ENCODE peak calls at places on chromosomes 1 and 21, in eight cellular contexts. F is adrenal gland, P is right atrium auricular region, A is stomach, E is heart right ventricle, Q is K562, L is trophoblast cell, S is lower lobe of right lung. D is an unnamed sample.

GRCh38 chr1:58409826-58410225 is 136.7 kb downstream of the OMA1 start:
- DNase-seq in S (no peak), F (no peak), A (no peak), Q (no peak), P (no peak), L (no peak), E (no peak), D (no peak)

GRCh38 chr1:172533511-172534116 is 664 bp downstream of the SUCO start:
- DNase-seq in Q (peak; percentile 64), E (no peak), A (peak; percentile 30), F (peak; percentile 25), L (peak; percentile 35), S (peak; percentile 45), P (peak; percentile 64), D (peak; percentile 61)

GRCh38 chr1:29789221-29789909 is 553.0 kb downstream of the PTPRU start:
- DNase-seq in E (no peak), P (peak; percentile 32), F (no peak), S (no peak), A (no peak), L (no peak), Q (no peak), D (no peak)

GRCh38 chr1:179082308-179083030 is 599 bp downstream of the TOR3A start:
- DNase-seq in A (peak; percentile 40), P (peak; percentile 65), E (peak; percentile 39), Q (peak; percentile 82), L (peak; percentile 38), F (peak; percentile 32), S (no peak), D (peak; percentile 25)

GRCh38 chr1:54581621-54582035 is 33.6 kb downstream of the ACOT11 start:
- DNase-seq in E (peak; percentile 89), S (peak; percentile 94), P (peak; percentile 92), Q (no peak), A (peak; percentile 97), L (no peak), F (peak; percentile 99), D (no peak)

GRCh38 chr1:155081472-155082300 is 3.0 kb downstream of the EFNA3 start:
- DNase-seq in E (peak; percentile 23), F (no peak), L (no peak), Q (peak; percentile 34), P (no peak), A (no peak), S (no peak), D (no peak)

GRCh38 chr1:25695066-25695990 is 78.7 kb downstream of the MAN1C1 start:
- DNase-seq in L (peak; percentile 91), P (peak; percentile 94), S (peak; percentile 75), Q (peak; percentile 46), A (peak; percentile 35), F (peak; percentile 88), E (peak; percentile 75), D (no peak)

GRCh38 chr1:176033474-176033873 is 173.6 kb downstream of the COP1 start:
- DNase-seq in A (no peak), P (no peak), E (no peak), F (no peak), Q (no peak), S (no peak), L (peak; percentile 32), D (no peak)

GRCh38 chr1:201006450-201006849 is 17.1 kb downstream of the KIF21B start:
- DNase-seq in F (no peak), L (peak; percentile 58), P (no peak), E (no peak), S (no peak), Q (peak; percentile 57), A (no peak), D (no peak)

GRCh38 chr1:24364975-24365678 is 46.0 kb downstream of the GRHL3 start:
- DNase-seq in S (no peak), Q (peak; percentile 35), E (no peak), P (peak; percentile 60), A (no peak), L (peak; percentile 31), F (peak; percentile 33), D (no peak)

GRCh38 chr1:186605762-186606350 is 74.4 kb downstream of the PTGS2 start:
- DNase-seq in S (peak; percentile 48), Q (no peak), F (peak; percentile 9), P (no peak), L (peak; percentile 58), E (no peak), A (no peak), D (no peak)

DNA sequence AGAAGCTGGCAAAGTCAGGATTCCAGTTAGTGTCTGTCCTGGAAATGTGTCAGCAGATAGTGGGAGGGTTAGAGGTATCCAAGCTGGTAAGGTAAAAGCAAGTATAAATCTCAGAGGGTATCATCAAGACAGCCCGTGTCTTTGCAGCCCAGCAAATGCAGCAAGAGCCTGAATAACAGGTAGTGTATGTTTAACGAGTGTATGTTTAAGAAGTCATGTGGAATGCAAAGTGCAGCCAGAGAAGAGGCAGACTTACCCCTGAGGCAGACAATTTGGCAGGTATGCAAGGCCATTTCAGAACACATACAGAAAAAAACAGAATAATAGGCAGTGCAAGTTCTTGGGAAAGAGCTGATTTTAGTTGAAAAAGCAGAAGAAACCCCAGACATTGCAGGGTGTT is 411.0 kb upstream of the NEGR1 start:
- DNase-seq in Q (no peak), A (no peak), S (no peak), E (no peak), P (no peak), F (no peak), L (peak; percentile 24), D (no peak)
- H3K9me3 ChIP-seq in Q (no peaks in the 10 kb centered on the region), A (peaks cover 21% of the 10 kb centered on the region), S (no peaks in the 10 kb centered on the region), E (peaks cover 44% of the 10 kb centered on the region), P (peaks cover 23% of the 10 kb centered on the region), F (no peaks in the 10 kb centered on the region), L (peaks cover 6% of the 10 kb centered on the region), D (no peaks in the 10 kb centered on the region)

GRCh38 chr21:40215941-40216340 is 348.7 kb downstream of the PCP4 start:
- DNase-seq in F (no peak), A (no peak), P (no peak), S (no peak), Q (no peak), L (no peak), E (no peak), D (no peak)
- H3K9me3 ChIP-seq in F (no peaks in the 10 kb centered on the region), A (no peaks in the 10 kb centered on the region), P (no peaks in the 10 kb centered on the region), S (no peaks in the 10 kb centered on the region), Q (no peaks in the 10 kb centered on the region), L (no peaks in the 10 kb centered on the region), E (no peaks in the 10 kb centered on the region), D (no peaks in the 10 kb centered on the region)

GRCh38 chr1:2894381-2895041 is 93.0 kb upstream of the TTC34 start:
- DNase-seq in P (no peak), Q (no peak), F (no peak), E (no peak), S (no peak), L (no peak), A (no peak), D (peak; percentile 42)

GRCh38 chr1:2888281-2888845 is 86.9 kb upstream of the TTC34 start:
- DNase-seq in L (no peak), F (no peak), S (no peak), Q (peak; percentile 39), P (no peak), E (no peak), A (no peak), D (no peak)

GRCh38 chr1:2890221-2890850 is 88.8 kb upstream of the TTC34 start:
- DNase-seq in Q (no peak), S (no peak), A (no peak), L (no peak), F (no peak), E (no peak), P (no peak), D (no peak)

GRCh38 chr1:2896824-2897223 is 95.3 kb upstream of the TTC34 start:
- DNase-seq in P (no peak), E (no peak), F (no peak), A (no peak), L (no peak), S (no peak), Q (no peak), D (no peak)

GRCh38 chr1:2893473-2894120 is 92.1 kb upstream of the TTC34 start:
- DNase-seq in P (no peak), Q (no peak), S (no peak), L (no peak), E (no peak), A (no peak), F (no peak), D (no peak)
- H3K9me3 ChIP-seq in P (no peaks in the 10 kb centered on the region), Q (peaks cover 9% of the 10 kb centered on the region), S (no peaks in the 10 kb centered on the region), L (peaks cover 63% of the 10 kb centered on the region), E (peaks cover 15% of the 10 kb centered on the region), A (no peaks in the 10 kb centered on the region), F (no peaks in the 10 kb centered on the region), D (no peaks in the 10 kb centered on the region)

GRCh38 chr1:81158592-81158991 is 642.1 kb upstream of the ADGRL2 start:
- DNase-seq in P (no peak), F (peak; percentile 18), E (no peak), A (no peak), S (no peak), L (peak; percentile 42), Q (no peak), D (no peak)

GRCh38 chr1:81155131-81155530 is 645.6 kb upstream of the ADGRL2 start:
- DNase-seq in E (no peak), F (no peak), P (no peak), A (no peak), S (no peak), L (peak; percentile 73), Q (no peak), D (no peak)

GRCh38 chr1:81160696-81161095 is 640.0 kb upstream of the ADGRL2 start:
- DNase-seq in Q (no peak), A (no peak), E (no peak), P (no peak), F (no peak), L (no peak), S (no peak), D (no peak)

DNA sequence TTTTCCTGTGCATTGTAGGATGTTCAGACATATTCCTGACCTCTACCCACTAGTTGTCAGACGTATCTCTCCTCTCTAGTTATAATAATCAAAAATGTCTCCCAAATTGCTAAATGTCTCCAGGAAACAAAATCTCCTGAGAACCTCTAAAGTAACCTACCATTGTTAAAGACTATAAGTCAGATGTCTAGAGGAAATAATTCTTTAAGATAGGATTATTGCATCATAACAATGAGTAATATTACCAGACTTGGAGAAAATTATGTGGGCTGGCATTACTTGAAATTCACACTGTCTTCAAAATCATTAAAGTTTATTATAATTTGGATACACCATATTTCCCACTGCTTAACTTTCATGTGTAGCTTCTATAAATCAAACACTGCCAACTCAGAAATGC is 643.0 kb upstream of the ADGRL2 start:
- DNase-seq in A (no peak), Q (no peak), E (no peak), L (peak; percentile 40), F (no peak), S (no peak), P (no peak), D (no peak)
- H3K9me3 ChIP-seq in A (no peaks in the 10 kb centered on the region), Q (no peaks in the 10 kb centered on the region), E (no peaks in the 10 kb centered on the region), L (no peaks in the 10 kb centered on the region), F (no peaks in the 10 kb centered on the region), S (no peaks in the 10 kb centered on the region), P (no peaks in the 10 kb centered on the region), D (no peaks in the 10 kb centered on the region)